ENCODE peak calls at places on chromosomes 13 and 19, in eight cellular contexts. One of them, this sample, is unnamed.

GRCh38 chr13:55576389-55576788 is 1564.3 kb upstream of the PRR20A start:
- DNase-seq in iPS DF 6.9: no peak
- DNase-seq in lower lobe of right lung: no peak
- DNase-seq in CD8-positive, alpha-beta T cell: no peak
- DNase-seq in dorsolateral prefrontal cortex: no peak
- DNase-seq in A549: no peak
- DNase-seq in fibroblast of lung: no peak
- DNase-seq in psoas muscle: no peak
- DNase-seq in this sample: no peak

GRCh38 chr19:55041627-55042343 is 3.7 kb upstream of the GP6 start:
- DNase-seq in iPS DF 6.9: no peak
- DNase-seq in fibroblast of lung: no peak
- DNase-seq in lower lobe of right lung: no peak
- DNase-seq in dorsolateral prefrontal cortex: no peak
- DNase-seq in A549: no peak
- DNase-seq in psoas muscle: no peak
- DNase-seq in CD8-positive, alpha-beta T cell: no peak
- DNase-seq in this sample: no peak

GRCh38 chr19:37975071-37975470 is 68.1 kb downstream of the SIPA1L3 start:
- DNase-seq in dorsolateral prefrontal cortex: no peak
- DNase-seq in iPS DF 6.9: no peak
- DNase-seq in CD8-positive, alpha-beta T cell: no peak
- DNase-seq in psoas muscle: no peak
- DNase-seq in fibroblast of lung: no peak
- DNase-seq in A549: no peak
- DNase-seq in lower lobe of right lung: no peak
- DNase-seq in this sample: no peak

GRCh38 chr19:1853295-1854031 is 5.2 kb upstream of the REXO1 start:
- DNase-seq in A549: peak; percentile 65
- DNase-seq in psoas muscle: peak; percentile 80
- DNase-seq in fibroblast of lung: peak; percentile 74
- DNase-seq in dorsolateral prefrontal cortex: no peak
- DNase-seq in iPS DF 6.9: no peak
- DNase-seq in CD8-positive, alpha-beta T cell: peak; percentile 80
- DNase-seq in lower lobe of right lung: peak; percentile 90
- DNase-seq in this sample: peak; percentile 64

GRCh38 chr19:33683881-33684549 is 62.3 kb downstream of the CHST8 start:
- DNase-seq in fibroblast of lung: peak; percentile 1
- DNase-seq in psoas muscle: peak; percentile 29
- DNase-seq in iPS DF 6.9: peak; percentile 55
- DNase-seq in lower lobe of right lung: no peak
- DNase-seq in dorsolateral prefrontal cortex: no peak
- DNase-seq in A549: peak; percentile 49
- DNase-seq in CD8-positive, alpha-beta T cell: no peak
- DNase-seq in this sample: peak; percentile 17

GRCh38 chr19:45125975-45126493 is 33.1 kb downstream of the PPP1R37 start:
- DNase-seq in iPS DF 6.9: peak; percentile 57
- DNase-seq in A549: peak; percentile 65
- DNase-seq in CD8-positive, alpha-beta T cell: peak; percentile 68
- DNase-seq in psoas muscle: peak; percentile 65
- DNase-seq in lower lobe of right lung: peak; percentile 72
- DNase-seq in dorsolateral prefrontal cortex: peak; percentile 43
- DNase-seq in fibroblast of lung: peak; percentile 39
- DNase-seq in this sample: peak; percentile 50

GRCh38 chr13:21061077-21061945 is at the start of gene LATS2:
- DNase-seq in A549: peak; percentile 62
- DNase-seq in dorsolateral prefrontal cortex: peak; percentile 87
- DNase-seq in iPS DF 6.9: peak; percentile 85
- DNase-seq in fibroblast of lung: peak; percentile 92
- DNase-seq in CD8-positive, alpha-beta T cell: peak; percentile 68
- DNase-seq in lower lobe of right lung: peak; percentile 98
- DNase-seq in psoas muscle: peak; percentile 97
- DNase-seq in this sample: peak; percentile 74

GRCh38 chr13:96816874-96817273 is 177.4 kb downstream of the OXGR1 start:
- DNase-seq in fibroblast of lung: no peak
- DNase-seq in dorsolateral prefrontal cortex: no peak
- DNase-seq in psoas muscle: no peak
- DNase-seq in CD8-positive, alpha-beta T cell: no peak
- DNase-seq in lower lobe of right lung: no peak
- DNase-seq in A549: no peak
- DNase-seq in iPS DF 6.9: no peak
- DNase-seq in this sample: no peak

GRCh38 chr19:6491802-6492592 is 10.1 kb downstream of the TUBB4A start:
- DNase-seq in iPS DF 6.9: no peak
- DNase-seq in psoas muscle: no peak
- DNase-seq in A549: no peak
- DNase-seq in CD8-positive, alpha-beta T cell: no peak
- DNase-seq in dorsolateral prefrontal cortex: no peak
- DNase-seq in lower lobe of right lung: no peak
- DNase-seq in fibroblast of lung: no peak
- DNase-seq in this sample: peak; percentile 8

GRCh38 chr19:6490134-6490533 is 8.5 kb upstream of the DENND1C start:
- DNase-seq in CD8-positive, alpha-beta T cell: no peak
- DNase-seq in fibroblast of lung: no peak
- DNase-seq in psoas muscle: no peak
- DNase-seq in iPS DF 6.9: no peak
- DNase-seq in lower lobe of right lung: no peak
- DNase-seq in A549: no peak
- DNase-seq in dorsolateral prefrontal cortex: no peak
- DNase-seq in this sample: no peak

GRCh38 chr19:6494438-6495036 is 7.6 kb downstream of the TUBB4A start:
- DNase-seq in psoas muscle: no peak
- DNase-seq in dorsolateral prefrontal cortex: no peak
- DNase-seq in CD8-positive, alpha-beta T cell: no peak
- DNase-seq in iPS DF 6.9: no peak
- DNase-seq in lower lobe of right lung: no peak
- DNase-seq in fibroblast of lung: no peak
- DNase-seq in A549: no peak
- DNase-seq in this sample: no peak

GRCh38 chr19:6484831-6485230 is 3.2 kb upstream of the DENND1C start:
- DNase-seq in lower lobe of right lung: no peak
- DNase-seq in CD8-positive, alpha-beta T cell: no peak
- DNase-seq in psoas muscle: no peak
- DNase-seq in A549: no peak
- DNase-seq in dorsolateral prefrontal cortex: no peak
- DNase-seq in fibroblast of lung: no peak
- DNase-seq in iPS DF 6.9: no peak
- DNase-seq in this sample: no peak

GRCh38 chr19:6489278-6490061 is 7.9 kb upstream of the DENND1C start:
- DNase-seq in fibroblast of lung: no peak
- DNase-seq in iPS DF 6.9: no peak
- DNase-seq in lower lobe of right lung: no peak
- DNase-seq in A549: no peak
- DNase-seq in CD8-positive, alpha-beta T cell: no peak
- DNase-seq in psoas muscle: no peak
- DNase-seq in dorsolateral prefrontal cortex: no peak
- DNase-seq in this sample: no peak
- H3K4me3 ChIP-seq in fibroblast of lung: no peak overlapping the region
- H3K4me3 ChIP-seq in iPS DF 6.9: no peak overlapping the region
- H3K4me3 ChIP-seq in lower lobe of right lung: no peak overlapping the region
- H3K4me3 ChIP-seq in A549: no peak overlapping the region
- H3K4me3 ChIP-seq in CD8-positive, alpha-beta T cell: peak overlapping the region; percentile 24
- H3K4me3 ChIP-seq in psoas muscle: no peak overlapping the region
- H3K4me3 ChIP-seq in dorsolateral prefrontal cortex: peak overlapping the region; percentile 26
- H3K4me3 ChIP-seq in this sample: no peak overlapping the region

GRCh38 chr13:44191103-44191502 is 182.5 kb upstream of the SERP2 start:
- DNase-seq in fibroblast of lung: no peak
- DNase-seq in A549: no peak
- DNase-seq in dorsolateral prefrontal cortex: no peak
- DNase-seq in psoas muscle: no peak
- DNase-seq in iPS DF 6.9: no peak
- DNase-seq in lower lobe of right lung: no peak
- DNase-seq in CD8-positive, alpha-beta T cell: no peak
- DNase-seq in this sample: no peak
- H3K4me3 ChIP-seq in fibroblast of lung: no peak overlapping the region
- H3K4me3 ChIP-seq in A549: no peak overlapping the region
- H3K4me3 ChIP-seq in dorsolateral prefrontal cortex: peak overlapping the region; percentile 25
- H3K4me3 ChIP-seq in psoas muscle: peak overlapping the region; percentile 53
- H3K4me3 ChIP-seq in iPS DF 6.9: no peak overlapping the region
- H3K4me3 ChIP-seq in lower lobe of right lung: no peak overlapping the region
- H3K4me3 ChIP-seq in CD8-positive, alpha-beta T cell: no peak overlapping the region
- H3K4me3 ChIP-seq in this sample: no peak overlapping the region

DNA sequence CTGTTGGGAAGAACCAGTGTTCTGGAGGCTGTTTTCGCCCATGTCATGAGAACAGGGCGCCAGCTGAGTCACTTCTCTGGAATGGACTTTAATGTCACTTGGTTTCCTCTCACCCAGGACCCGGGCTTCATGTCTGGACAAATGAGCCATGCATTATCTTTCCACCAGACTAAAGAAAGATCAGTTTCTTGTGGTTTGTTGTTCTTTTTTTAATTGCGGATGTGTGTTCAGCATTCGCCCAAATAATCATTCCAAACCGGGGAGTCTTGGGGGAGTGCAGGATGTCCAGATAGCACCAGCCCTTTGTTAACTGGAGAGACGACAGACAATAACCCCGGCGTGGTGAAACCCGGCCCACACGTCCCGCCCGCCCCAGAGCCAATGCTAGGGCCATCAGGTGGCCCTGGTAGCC is 102.5 kb downstream of the COL4A2 start:
- DNase-seq in CD8-positive, alpha-beta T cell: no peak
- DNase-seq in fibroblast of lung: peak; percentile 76
- DNase-seq in psoas muscle: no peak
- DNase-seq in A549: no peak
- DNase-seq in lower lobe of right lung: no peak
- DNase-seq in iPS DF 6.9: no peak
- DNase-seq in dorsolateral prefrontal cortex: no peak
- DNase-seq in this sample: peak; percentile 44
- H3K4me3 ChIP-seq in CD8-positive, alpha-beta T cell: no peak overlapping the region
- H3K4me3 ChIP-seq in fibroblast of lung: no peak overlapping the region
- H3K4me3 ChIP-seq in psoas muscle: no peak overlapping the region
- H3K4me3 ChIP-seq in A549: no peak overlapping the region
- H3K4me3 ChIP-seq in lower lobe of right lung: no peak overlapping the region
- H3K4me3 ChIP-seq in iPS DF 6.9: no peak overlapping the region
- H3K4me3 ChIP-seq in dorsolateral prefrontal cortex: no peak overlapping the region
- H3K4me3 ChIP-seq in this sample: no peak overlapping the region

DNA sequence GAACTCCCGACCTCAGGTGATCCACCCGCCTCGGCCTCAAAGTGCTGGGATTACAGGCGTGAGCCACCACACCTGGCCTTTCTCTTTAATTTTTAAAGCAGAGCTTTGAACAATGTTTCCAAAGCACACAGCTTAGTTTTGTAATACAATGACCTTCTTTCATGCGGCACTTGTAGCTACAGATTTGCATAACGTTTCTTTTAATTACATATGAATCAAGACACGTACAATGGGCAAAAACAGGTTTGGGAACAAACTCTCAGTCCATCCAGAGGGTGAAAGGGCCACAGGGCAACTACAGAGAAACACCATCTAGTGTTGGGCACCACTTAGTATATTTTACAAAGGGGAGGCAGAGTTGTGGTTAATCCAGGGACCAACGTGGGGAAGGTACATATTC is 19.0 kb upstream of the S1PR4 start:
- DNase-seq in iPS DF 6.9: no peak
- DNase-seq in A549: no peak
- DNase-seq in fibroblast of lung: no peak
- DNase-seq in dorsolateral prefrontal cortex: no peak
- DNase-seq in CD8-positive, alpha-beta T cell: no peak
- DNase-seq in psoas muscle: no peak
- DNase-seq in lower lobe of right lung: no peak
- DNase-seq in this sample: no peak
- H3K4me3 ChIP-seq in iPS DF 6.9: no peak overlapping the region
- H3K4me3 ChIP-seq in A549: no peak overlapping the region
- H3K4me3 ChIP-seq in fibroblast of lung: no peak overlapping the region
- H3K4me3 ChIP-seq in dorsolateral prefrontal cortex: no peak overlapping the region
- H3K4me3 ChIP-seq in CD8-positive, alpha-beta T cell: no peak overlapping the region
- H3K4me3 ChIP-seq in psoas muscle: no peak overlapping the region
- H3K4me3 ChIP-seq in lower lobe of right lung: no peak overlapping the region
- H3K4me3 ChIP-seq in this sample: no peak overlapping the region

DNA sequence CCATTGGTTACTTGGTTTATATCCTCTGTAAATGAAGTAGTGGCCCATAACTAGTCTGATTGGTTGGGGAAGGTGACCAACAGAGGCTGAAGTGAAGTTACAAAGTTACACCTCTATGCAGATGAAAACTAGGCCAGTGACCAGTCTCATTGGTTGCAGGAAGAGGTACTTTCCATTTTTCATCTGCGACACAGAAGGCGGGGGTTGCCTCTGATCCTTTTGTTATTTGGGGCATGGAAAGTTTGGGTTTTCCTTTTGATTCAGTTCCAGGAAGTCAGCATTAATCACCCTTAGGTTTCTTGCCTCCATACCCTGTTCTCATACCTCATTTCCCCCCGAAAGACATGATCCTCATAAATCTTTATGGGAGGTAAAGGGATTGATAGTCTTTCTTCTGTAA is 20.2 kb downstream of the ZNF544 start:
- DNase-seq in A549: no peak
- DNase-seq in fibroblast of lung: no peak
- DNase-seq in dorsolateral prefrontal cortex: no peak
- DNase-seq in psoas muscle: no peak
- DNase-seq in lower lobe of right lung: no peak
- DNase-seq in CD8-positive, alpha-beta T cell: no peak
- DNase-seq in iPS DF 6.9: no peak
- DNase-seq in this sample: no peak
- H3K4me3 ChIP-seq in A549: no peak overlapping the region
- H3K4me3 ChIP-seq in fibroblast of lung: no peak overlapping the region
- H3K4me3 ChIP-seq in dorsolateral prefrontal cortex: no peak overlapping the region
- H3K4me3 ChIP-seq in psoas muscle: no peak overlapping the region
- H3K4me3 ChIP-seq in lower lobe of right lung: no peak overlapping the region
- H3K4me3 ChIP-seq in CD8-positive, alpha-beta T cell: no peak overlapping the region
- H3K4me3 ChIP-seq in iPS DF 6.9: no peak overlapping the region
- H3K4me3 ChIP-seq in this sample: no peak overlapping the region

DNA sequence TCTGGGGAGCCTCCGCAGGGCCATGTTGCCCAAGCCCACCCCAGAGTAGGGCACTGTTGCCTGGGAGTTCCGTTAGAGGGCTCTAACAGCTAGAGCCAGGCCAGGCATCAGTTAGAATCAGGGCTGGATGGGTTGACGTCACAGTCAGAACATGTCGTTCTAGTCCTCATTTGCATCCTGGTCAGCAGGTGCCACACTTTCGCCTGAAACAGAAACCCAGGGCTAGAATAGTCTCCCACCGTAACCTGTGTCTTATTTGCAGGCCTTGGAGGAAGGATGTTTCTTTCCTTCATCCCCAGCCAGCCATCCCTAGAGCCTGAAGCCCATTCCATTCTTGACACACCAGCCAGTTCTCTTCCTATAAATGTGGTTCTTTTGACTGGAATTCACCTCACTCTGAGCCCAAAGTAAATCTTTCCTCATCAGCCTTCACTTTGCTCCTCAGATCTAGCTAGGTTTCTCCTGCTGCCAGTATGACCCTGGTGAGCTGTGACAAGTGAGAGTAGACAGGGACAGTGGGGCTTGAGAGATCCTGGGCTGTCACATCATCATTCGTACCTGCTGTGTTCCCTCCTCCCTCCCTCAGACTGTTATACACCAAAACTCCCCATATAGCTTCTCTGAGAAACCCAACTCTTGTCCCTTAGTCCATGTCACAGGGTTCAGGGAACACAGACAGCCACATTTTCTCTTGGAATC is 12.2 kb upstream of the CCDC97 start:
- DNase-seq in dorsolateral prefrontal cortex: no peak
- DNase-seq in psoas muscle: no peak
- DNase-seq in iPS DF 6.9: no peak
- DNase-seq in lower lobe of right lung: no peak
- DNase-seq in fibroblast of lung: no peak
- DNase-seq in A549: no peak
- DNase-seq in CD8-positive, alpha-beta T cell: no peak
- DNase-seq in this sample: no peak
- H3K4me3 ChIP-seq in dorsolateral prefrontal cortex: no peak overlapping the region
- H3K4me3 ChIP-seq in psoas muscle: no peak overlapping the region
- H3K4me3 ChIP-seq in iPS DF 6.9: no peak overlapping the region
- H3K4me3 ChIP-seq in lower lobe of right lung: no peak overlapping the region
- H3K4me3 ChIP-seq in fibroblast of lung: no peak overlapping the region
- H3K4me3 ChIP-seq in A549: no peak overlapping the region
- H3K4me3 ChIP-seq in CD8-positive, alpha-beta T cell: no peak overlapping the region
- H3K4me3 ChIP-seq in this sample: no peak overlapping the region

This sample was measured in bronchial epithelial cell.